ENCODE peak calls at places on chromosomes 6 and 20, in seven cellular contexts. N, U, Y, S, W, I and L are unnamed samples.

GRCh38 chr6:41942045-41942851 is 640 bp upstream of the CCND3 start:
- DNase-seq in N (peak), U (no peak), Y (no peak), S (no peak), W (peak), I (no peak), L (peak)

GRCh38 chr6:42449917-42450313 is 1.8 kb downstream of the TRERF1 start:
- DNase-seq in N (peak), U (no peak), Y (no peak), S (no peak), W (peak), I (no peak), L (no peak)

GRCh38 chr6:150448221-150448620 is 79.4 kb downstream of the IYD start:
- DNase-seq in N (peak), U (no peak), Y (no peak), S (no peak), W (no peak), I (no peak), L (peak)

GRCh38 chr6:16332175-16332542 is 93.8 kb downstream of the GMPR start:
- DNase-seq in N (peak), U (peak), Y (no peak), S (peak), W (peak), I (peak), L (peak)

GRCh38 chr20:4195499-4195898 is 180.1 kb upstream of the RNF24 start:
- DNase-seq in N (peak), U (no peak), Y (no peak), S (no peak), W (peak), I (no peak), L (peak)

GRCh38 chr20:43046946-43047345 is 142.8 kb downstream of the PTPRT start:
- DNase-seq in N (no peak), U (no peak), Y (no peak), S (no peak), W (no peak), I (no peak), L (no peak)

GRCh38 chr6:22413681-22414305 is 117.0 kb upstream of the PRL start:
- DNase-seq in N (no peak), U (no peak), Y (no peak), S (no peak), W (peak), I (no peak), L (peak)

GRCh38 chr6:15553736-15554294 is 109.0 kb downstream of the DTNBP1 start:
- DNase-seq in N (no peak), U (no peak), Y (no peak), S (no peak), W (no peak), I (no peak), L (no peak)

GRCh38 chr6:3457710-3458605 is 1.1 kb upstream of the SLC22A23 start:
- DNase-seq in N (peak), U (no peak), Y (no peak), S (peak), W (no peak), I (no peak), L (no peak)

GRCh38 chr6:160735523-160735922 is 33.5 kb downstream of the PLG start:
- DNase-seq in N (no peak), U (no peak), Y (no peak), S (no peak), W (no peak), I (peak), L (no peak)
- TF ChIP-seq CTCF in N (no peak), U (no peak), Y (no peak), S (no peak), W (no peak), I (no peak), L (no peak)

GRCh38 chr6:108168980-108169800 is 3.4 kb downstream of the NR2E1 start:
- DNase-seq in N (no peak), U (no peak), Y (peak), S (no peak), W (no peak), I (no peak), L (no peak)

GRCh38 chr6:108167449-108167903 is 1.7 kb downstream of the NR2E1 start:
- DNase-seq in N (no peak), U (no peak), Y (peak), S (no peak), W (no peak), I (no peak), L (no peak)

GRCh38 chr6:108169801-108170606 is 4.2 kb downstream of the NR2E1 start:
- DNase-seq in N (no peak), U (no peak), Y (no peak), S (no peak), W (no peak), I (no peak), L (no peak)

GRCh38 chr6:108168026-108168463 is 2.2 kb downstream of the NR2E1 start:
- DNase-seq in N (no peak), U (no peak), Y (peak), S (no peak), W (no peak), I (no peak), L (no peak)

DNA sequence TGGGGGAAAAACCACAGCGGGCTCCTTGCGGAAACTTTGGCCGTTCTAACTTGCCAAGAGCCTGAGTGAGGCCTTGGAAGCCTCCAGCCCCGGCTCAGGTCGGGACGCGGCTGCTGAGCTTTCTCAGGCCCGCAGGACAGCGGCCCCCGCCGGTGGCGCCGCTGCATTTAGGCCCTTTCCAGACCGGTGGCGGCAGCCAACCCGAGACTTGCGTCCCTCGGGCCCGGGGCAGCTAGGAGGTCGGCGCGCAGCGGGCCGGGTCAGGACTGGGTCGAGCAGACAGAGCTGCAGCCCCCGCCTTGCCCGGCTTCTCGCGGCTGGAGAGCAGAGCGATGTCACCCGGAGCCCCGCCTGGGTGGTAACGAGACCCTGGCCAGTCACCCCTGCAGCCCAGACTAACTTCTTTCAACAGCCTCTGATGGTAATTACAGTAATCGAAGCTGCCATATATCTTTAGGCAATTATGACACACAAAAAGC is 2.7 kb downstream of the NR2E1 start:
- DNase-seq in N (no peak), U (peak), Y (peak), S (no peak), W (no peak), I (no peak), L (peak)
- H3K4me3 ChIP-seq in N (no peak), U (peak), Y (peak), S (no peak), W (no peak), I (no peak), L (no peak)

DNA sequence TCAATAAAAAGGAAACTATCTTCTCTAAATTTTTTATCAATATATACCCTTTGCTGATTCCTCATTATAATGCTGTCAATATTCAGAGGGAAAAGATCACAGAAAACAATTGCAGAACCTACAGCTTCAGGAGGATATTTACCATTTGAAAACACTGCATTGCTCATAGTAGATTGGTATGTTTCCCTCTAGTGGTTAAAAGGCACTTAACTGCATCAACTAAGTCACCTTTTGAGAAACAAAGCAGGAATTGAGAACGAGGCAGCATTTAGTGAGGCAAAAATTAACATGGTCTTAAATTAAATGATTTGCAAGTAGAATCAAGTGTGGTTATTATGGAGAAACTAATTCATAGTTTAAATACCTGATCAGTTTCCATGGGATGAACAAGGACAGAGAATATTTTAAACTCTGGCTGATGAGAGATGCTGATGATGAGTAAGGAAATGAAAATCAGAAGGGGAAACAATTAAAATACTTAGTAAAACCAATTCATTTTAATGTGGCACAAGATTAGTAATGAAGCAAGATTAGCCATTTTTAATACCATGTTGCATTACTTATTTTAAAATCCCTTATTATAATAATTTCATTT is 642.1 kb downstream of the EPHA7 start:
- DNase-seq in N (peak), U (no peak), Y (no peak), S (no peak), W (peak), I (no peak), L (peak)
- TF ChIP-seq CTCF in N (peak), U (peak), Y (peak), S (no peak), W (peak), I (peak), L (peak)

GRCh38 chr6:11462742-11463414 is 74.7 kb upstream of the TMEM170B start:
- DNase-seq in N (peak), U (no peak), Y (no peak), S (no peak), W (peak), I (no peak), L (peak)
- H3K4me3 ChIP-seq in N (no peak), U (no peak), Y (no peak), S (no peak), W (no peak), I (no peak), L (no peak)

DNA sequence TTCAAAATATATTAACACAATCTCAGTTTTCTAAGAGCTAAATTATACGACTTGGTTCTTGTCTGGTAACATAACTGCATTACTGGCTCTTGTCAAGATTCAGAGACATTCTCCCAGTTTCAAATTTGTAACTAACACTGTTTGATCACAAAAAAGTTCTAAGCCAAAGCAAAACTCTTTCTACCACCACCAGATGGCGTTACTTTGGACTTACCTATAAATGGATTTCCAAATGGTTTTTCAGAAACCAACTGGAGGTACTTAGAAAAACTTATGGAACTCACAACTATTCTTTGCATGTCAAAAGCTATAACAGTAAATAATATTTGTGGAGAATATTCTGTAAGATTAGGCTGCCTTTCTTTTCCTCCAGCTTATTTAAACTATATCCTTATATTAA is 34.2 kb upstream of the GFRAL start:
- DNase-seq in N (peak), U (no peak), Y (no peak), S (no peak), W (peak), I (no peak), L (peak)
- TF ChIP-seq CTCF in N (peak), U (peak), Y (no peak), S (no peak), W (peak), I (peak), L (peak)

DNA sequence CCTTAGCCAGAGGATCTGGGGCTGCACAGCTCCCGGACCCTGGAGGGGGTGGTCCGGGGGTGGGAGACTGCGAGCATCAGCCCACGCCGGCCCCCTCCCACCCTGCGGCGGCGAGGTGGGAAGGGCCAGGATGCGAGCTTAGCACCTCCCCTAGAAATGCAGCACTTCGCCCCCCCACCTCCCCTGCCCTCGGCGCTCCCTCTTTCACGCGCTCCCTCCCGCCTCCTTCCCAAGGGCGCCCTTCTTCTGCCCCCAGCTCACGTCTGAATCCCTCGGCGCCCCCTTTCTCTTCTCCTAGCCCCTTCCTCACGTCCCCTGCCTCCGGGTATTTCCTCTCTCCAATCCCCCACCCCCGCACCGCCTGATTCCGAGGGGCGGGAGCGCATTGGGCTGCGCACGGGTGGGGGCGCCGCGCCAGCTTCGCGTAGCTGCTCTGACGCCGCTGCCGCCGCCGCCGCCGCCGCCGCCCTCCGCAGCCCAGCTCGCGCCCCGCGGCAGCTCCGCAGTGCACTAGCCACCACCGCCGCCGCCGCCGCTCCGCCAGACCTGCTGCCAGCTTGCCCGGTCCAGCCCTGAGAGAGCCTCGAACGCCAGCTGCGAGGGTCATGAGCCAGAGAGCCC is at the start of gene SLC32A1:
- DNase-seq in N (no peak), U (no peak), Y (no peak), S (no peak), W (no peak), I (no peak), L (no peak)
- H3K4me3 ChIP-seq in N (no peak), U (no peak), Y (no peak), S (no peak), W (no peak), I (no peak), L (no peak)

GRCh38 chr20:44494266-44494665 is 18.6 kb downstream of the TTPAL start:
- DNase-seq in N (peak), U (no peak), Y (no peak), S (no peak), W (peak), I (no peak), L (no peak)
- TF ChIP-seq CTCF in N (no peak), U (no peak), Y (no peak), S (no peak), W (no peak), I (no peak), L (no peak)

DNA sequence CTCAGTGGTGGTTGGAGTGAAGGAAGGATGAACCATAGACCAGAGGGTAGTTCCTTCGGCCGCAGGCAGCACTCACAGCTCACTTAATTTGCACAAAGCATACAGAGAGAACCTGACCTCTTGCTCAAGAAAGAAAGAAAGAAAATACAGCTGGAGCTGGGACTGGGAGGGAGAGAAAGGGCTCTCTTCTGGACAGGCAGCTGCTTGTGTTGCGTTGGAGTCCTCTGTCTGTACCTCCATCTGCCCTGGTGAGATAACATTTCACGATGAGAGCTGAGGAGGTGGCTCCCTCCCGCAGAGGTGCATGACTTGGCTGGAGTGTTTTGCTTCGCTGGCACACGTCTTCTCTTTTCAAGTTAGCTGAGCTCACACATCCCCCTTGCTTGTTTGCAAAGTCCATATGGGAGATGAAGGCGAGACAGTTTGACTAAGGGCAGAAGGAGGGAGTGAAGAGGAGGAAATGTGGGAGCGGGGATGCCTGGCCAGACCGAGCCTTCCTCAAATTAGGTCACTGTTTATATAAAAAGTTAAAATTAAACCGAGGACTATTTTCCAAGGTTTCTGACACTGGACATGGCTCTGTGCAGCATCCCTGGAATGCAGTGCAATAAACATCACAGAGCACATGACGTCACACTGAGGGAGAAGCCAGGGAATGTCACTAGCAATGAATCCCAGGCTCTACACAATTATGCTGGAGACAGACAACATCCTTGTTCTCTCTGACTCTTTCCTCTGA is 359.4 kb downstream of the CD83 start:
- DNase-seq in N (no peak), U (no peak), Y (no peak), S (peak), W (peak), I (no peak), L (peak)
- H3K4me3 ChIP-seq in N (no peak), U (no peak), Y (no peak), S (peak), W (peak), I (no peak), L (peak)